ENCODE peak calls at places on chromosomes 11 and 22, in ten cellular contexts. B, E, D, V, F, K, N, A, O and H are unnamed samples.

GRCh38 chr22:35310556-35311550 is 11.2 kb downstream of the TOM1 start:
- DNase-seq in B (no peak), E (no peak), D (peak; percentile 63), V (no peak), F (no peak), K (peak; percentile 68), N (no peak), A (no peak), O (no peak), H (no peak)

GRCh38 chr11:57762235-57762866 is 749 bp downstream of the CTNND1 start:
- DNase-seq in B (no peak), E (no peak), D (peak; percentile 47), V (no peak), F (no peak), K (no peak), N (no peak), A (no peak), O (no peak), H (no peak)

GRCh38 chr11:29343465-29344333 is 673.1 kb downstream of the KCNA4 start:
- DNase-seq in B (peak; percentile 15), E (peak; percentile 26), D (peak; percentile 44), V (peak; percentile 58), F (no peak), K (peak; percentile 28), N (no peak), A (no peak), O (peak; percentile 44), H (peak; percentile 62)

GRCh38 chr22:41984006-41984405 is 14.6 kb upstream of the WBP2NL start:
- DNase-seq in B (no peak), E (no peak), D (no peak), V (no peak), F (no peak), K (no peak), N (no peak), A (no peak), O (no peak), H (no peak)

GRCh38 chr11:69335461-69336386 is 41.8 kb downstream of the MYEOV start:
- DNase-seq in B (no peak), E (no peak), D (no peak), V (peak; percentile 27), F (no peak), K (no peak), N (peak; percentile 48), A (no peak), O (peak; percentile 18), H (peak; percentile 16)

GRCh38 chr11:17024924-17025323 is 10.7 kb upstream of the PLEKHA7 start:
- DNase-seq in B (no peak), E (no peak), D (no peak), V (no peak), F (no peak), K (no peak), N (no peak), A (no peak), O (no peak), H (no peak)

GRCh38 chr11:127804775-127805446 is 782.4 kb downstream of the ETS1 start:
- DNase-seq in B (no peak), E (no peak), D (no peak), V (no peak), F (no peak), K (no peak), N (no peak), A (no peak), O (no peak), H (no peak)

GRCh38 chr22:31952459-31952858 is 8.1 kb downstream of the YWHAH start:
- DNase-seq in B (no peak), E (no peak), D (no peak), V (no peak), F (no peak), K (no peak), N (no peak), A (no peak), O (no peak), H (no peak)

GRCh38 chr11:44417756-44418437 is 108.0 kb upstream of the ALX4 start:
- DNase-seq in B (no peak), E (no peak), D (no peak), V (no peak), F (no peak), K (peak; percentile 14), N (no peak), A (no peak), O (no peak), H (no peak)

GRCh38 chr11:60939301-60939700 is 12.7 kb downstream of the SLC15A3 start:
- DNase-seq in B (no peak), E (no peak), D (no peak), V (no peak), F (no peak), K (no peak), N (no peak), A (no peak), O (no peak), H (no peak)

GRCh38 chr11:112784323-112785073 is 176.7 kb upstream of the NCAM1 start:
- DNase-seq in B (no peak), E (peak; percentile 80), D (peak; percentile 32), V (peak; percentile 14), F (no peak), K (no peak), N (no peak), A (peak; percentile 88), O (no peak), H (no peak)

GRCh38 chr11:111736621-111737055 is 29.6 kb downstream of the PPP2R1B start:
- DNase-seq in B (no peak), E (no peak), D (no peak), V (no peak), F (no peak), K (no peak), N (no peak), A (no peak), O (no peak), H (no peak)

GRCh38 chr11:33802414-33802950 is 28.2 kb upstream of the FBXO3 start:
- DNase-seq in B (no peak), E (peak; percentile 36), D (peak; percentile 49), V (peak; percentile 28), F (peak; percentile 67), K (peak; percentile 37), N (no peak), A (peak; percentile 74), O (peak; percentile 42), H (peak; percentile 58)

GRCh38 chr11:129041611-129042018 is 98.9 kb upstream of the TP53AIP1 start:
- DNase-seq in B (no peak), E (no peak), D (no peak), V (no peak), F (no peak), K (no peak), N (no peak), A (no peak), O (no peak), H (no peak)
- H3K27me3 ChIP-seq in B (no peaks in the 10 kb centered on the region), E (no peaks in the 10 kb centered on the region), D (no peaks in the 10 kb centered on the region), V (no peaks in the 10 kb centered on the region), F (peaks cover 2% of the 10 kb centered on the region), K (no peaks in the 10 kb centered on the region), N (no peaks in the 10 kb centered on the region), A (no peaks in the 10 kb centered on the region), O (no peaks in the 10 kb centered on the region), H (no peaks in the 10 kb centered on the region)

GRCh38 chr22:49975543-49976389 is 15.2 kb downstream of the PIM3 start:
- DNase-seq in B (no peak), E (peak; percentile 31), D (peak; percentile 37), V (peak; percentile 36), F (no peak), K (no peak), N (peak; percentile 77), A (peak; percentile 69), O (peak; percentile 20), H (peak; percentile 23)
- TF ChIP-seq EP300 in B (no peak), E (no peak), D (no peak), V (no peak), F (no peak), K (no peak), N (no peak), A (no peak), O (no peak), H (no peak)

DNA sequence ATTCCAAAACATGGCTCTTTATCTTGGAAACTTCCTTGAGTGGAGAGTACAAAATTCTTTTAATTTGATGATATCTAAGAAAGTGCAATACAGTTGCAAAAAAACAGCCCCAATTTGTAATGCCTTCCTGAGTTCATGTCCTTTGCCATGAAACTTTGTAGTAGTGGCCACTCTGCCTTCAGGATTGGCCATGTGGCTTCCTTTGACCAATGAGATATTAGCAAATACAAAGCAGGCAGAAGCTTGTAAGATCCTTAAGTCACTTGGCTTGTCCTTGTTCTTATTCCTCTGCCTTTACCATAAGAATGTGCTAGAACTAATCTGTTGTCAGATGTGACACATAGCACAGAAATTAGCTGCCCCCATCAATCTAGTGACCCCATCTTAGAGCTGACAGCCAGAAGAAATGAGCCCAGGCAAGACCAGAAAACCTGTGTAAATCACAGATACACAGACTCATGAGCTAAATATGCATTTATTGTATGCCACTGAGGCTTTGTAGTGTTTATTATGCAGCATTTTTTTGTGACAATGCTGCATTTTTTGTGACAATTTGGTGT is 29.8 kb upstream of the BLID start:
- DNase-seq in B (no peak), E (no peak), D (no peak), V (no peak), F (no peak), K (no peak), N (no peak), A (no peak), O (no peak), H (no peak)
- H3K4me1 ChIP-seq in B (peaks cover 30% of the 10 kb centered on the region), E (peaks cover under 1% of the 10 kb centered on the region), D (no peaks in the 10 kb centered on the region), V (no peaks in the 10 kb centered on the region), F (no peaks in the 10 kb centered on the region), K (peaks cover 4% of the 10 kb centered on the region), N (no peaks in the 10 kb centered on the region), A (no peaks in the 10 kb centered on the region), O (no peaks in the 10 kb centered on the region), H (peaks cover 21% of the 10 kb centered on the region)

GRCh38 chr11:45665206-45665932 is at the start of gene CHST1:
- DNase-seq in B (no peak), E (peak; percentile 65), D (peak; percentile 47), V (peak; percentile 82), F (no peak), K (no peak), N (no peak), A (peak; percentile 74), O (peak; percentile 40), H (peak; percentile 67)
- H3K27me3 ChIP-seq in B (no peaks in the 10 kb centered on the region), E (no peaks in the 10 kb centered on the region), D (peaks cover 75% of the 10 kb centered on the region), V (peaks cover 36% of the 10 kb centered on the region), F (peaks cover 11% of the 10 kb centered on the region), K (peaks cover 89% of the 10 kb centered on the region), N (peaks cover 52% of the 10 kb centered on the region), A (peaks cover 23% of the 10 kb centered on the region), O (peaks cover 29% of the 10 kb centered on the region), H (peaks cover 71% of the 10 kb centered on the region)

DNA sequence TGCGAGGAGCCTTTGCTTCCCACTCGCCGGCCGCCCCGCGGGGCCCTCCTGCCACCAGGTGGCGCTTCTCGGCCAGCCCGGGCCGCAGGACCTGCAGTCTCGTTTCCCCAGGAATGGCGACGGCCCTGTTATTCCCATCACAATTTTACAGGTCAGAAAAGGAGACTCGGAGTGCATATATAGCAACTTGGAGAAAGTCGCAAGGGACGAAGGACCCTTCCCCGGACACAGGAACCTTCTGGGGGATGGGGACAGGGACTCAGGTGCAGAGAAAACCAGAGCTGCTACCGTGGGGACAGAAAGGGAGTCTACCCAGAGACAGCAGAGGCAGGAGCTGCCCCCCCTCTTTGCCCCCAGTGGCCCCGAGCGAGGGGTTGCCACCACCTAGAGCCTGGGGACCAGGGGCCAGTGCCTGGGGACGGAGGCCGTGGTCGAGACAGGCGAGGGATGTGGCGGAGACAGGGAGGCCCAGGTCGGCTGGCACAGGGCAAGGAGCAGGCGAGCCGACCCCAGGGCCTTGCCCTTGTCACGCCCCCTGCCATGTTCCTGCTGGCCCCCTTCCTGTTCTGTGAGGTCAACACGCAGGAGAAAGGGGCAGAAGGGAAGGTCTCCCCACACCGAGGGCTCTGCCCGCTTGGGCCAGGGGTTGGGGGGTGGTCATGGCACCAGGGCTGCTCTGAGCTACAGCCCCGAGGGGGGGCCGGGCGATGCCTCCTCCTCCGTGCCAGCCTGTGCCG is 3.5 kb upstream of the KRTAP5-6 start:
- DNase-seq in B (peak; percentile 59), E (peak; percentile 83), D (peak; percentile 82), V (peak; percentile 89), F (peak; percentile 56), K (peak; percentile 50), N (peak; percentile 87), A (peak; percentile 85), O (peak; percentile 79), H (peak; percentile 84)
- TF ChIP-seq EP300 in B (no peak), E (no peak), D (no peak), V (no peak), F (no peak), K (peak; percentile 24), N (no peak), A (no peak), O (no peak), H (no peak)